ENCODE peak calls at places on chromosome 1, in eight cellular contexts. F is GM03348; N is NCI-H345; E is activated gamma-delta T cell treated with anti-CD3 and anti-CD28 coated beads, Interleukin-2, amount 50 U/mL, for 16 hours; L is AG10803; S is T-helper 1 cell; B is astrocyte of the cerebellum; T is naive thymus-derived CD8-positive, alpha-beta T cell. H is an unnamed sample.

GRCh38 chr1:84504580-84505021 is 1.6 kb upstream of the SPATA1 start:
- DNase-seq in N (no peak), T (no peak), F (peak), L (peak), B (peak), S (no peak), E (no peak), H (no peak)

GRCh38 chr1:201883786-201884185 is 4.9 kb upstream of the SHISA4 start:
- DNase-seq in T (no peak), F (peak), L (peak), S (no peak), B (no peak), E (no peak), N (no peak), H (peak)

GRCh38 chr1:226311376-226311775 is 2.4 kb upstream of the LIN9 start:
- DNase-seq in N (no peak), F (no peak), L (no peak), B (no peak), T (no peak), E (no peak), S (no peak), H (no peak)

GRCh38 chr1:29986986-29987385 is 736.4 kb downstream of the MATN1 start:
- DNase-seq in S (no peak), F (no peak), L (no peak), B (no peak), E (no peak), N (no peak), T (no peak), H (no peak)

GRCh38 chr1:6470132-6471085 is 4.4 kb upstream of the TNFRSF25 start:
- DNase-seq in L (no peak), N (no peak), F (no peak), E (no peak), B (no peak), T (no peak), S (no peak), H (peak)

GRCh38 chr1:28428990-28429520 is 59.5 kb downstream of the PHACTR4 start:
- DNase-seq in T (no peak), F (no peak), L (no peak), E (no peak), B (no peak), N (no peak), S (no peak), H (no peak)

GRCh38 chr1:41670558-41670957 is 186.1 kb upstream of the EDN2 start:
- DNase-seq in F (peak), T (no peak), N (no peak), E (no peak), L (peak), S (no peak), B (peak), H (no peak)

GRCh38 chr1:66384258-66384657 is 149.7 kb upstream of the SGIP1 start:
- DNase-seq in N (no peak), E (no peak), L (no peak), T (no peak), B (no peak), S (no peak), F (no peak), H (no peak)

GRCh38 chr1:160999376-160999775 is 21.6 kb downstream of the F11R start:
- DNase-seq in L (no peak), S (no peak), F (no peak), T (no peak), B (no peak), E (no peak), N (no peak), H (no peak)

GRCh38 chr1:243394610-243395490 is 139.0 kb downstream of the SDCCAG8 start:
- DNase-seq in B (no peak), S (no peak), L (no peak), N (no peak), F (no peak), T (no peak), E (no peak), H (no peak)

GRCh38 chr1:154764181-154764580 is 105.9 kb downstream of the KCNN3 start:
- DNase-seq in B (no peak), T (no peak), F (no peak), S (no peak), N (no peak), E (no peak), L (no peak), H (no peak)

GRCh38 chr1:226624526-226624925 is 76.0 kb downstream of the STUM start:
- DNase-seq in E (no peak), F (peak), B (no peak), S (no peak), T (no peak), L (peak), N (no peak), H (no peak)

GRCh38 chr1:3049905-3050304 is 19.1 kb upstream of the PRDM16 start:
- DNase-seq in B (no peak), T (peak), E (no peak), N (no peak), L (no peak), S (no peak), F (no peak), H (no peak)

GRCh38 chr1:3850857-3851256 is 6.2 kb downstream of the CEP104 start:
- DNase-seq in B (no peak), S (no peak), E (no peak), T (no peak), N (no peak), F (no peak), L (no peak), H (peak)

GRCh38 chr1:30229960-30230359 is 493.4 kb downstream of the MATN1 start:
- DNase-seq in S (no peak), F (no peak), L (no peak), E (no peak), B (no peak), T (no peak), N (no peak), H (no peak)

GRCh38 chr1:58628987-58629598 is 52.0 kb upstream of the TACSTD2 start:
- DNase-seq in E (no peak), F (peak), L (peak), B (no peak), S (no peak), T (no peak), N (no peak), H (no peak)

GRCh38 chr1:30778979-30779293 is 21.4 kb upstream of the LAPTM5 start:
- DNase-seq in E (no peak), T (no peak), N (no peak), S (no peak), L (no peak), F (no peak), B (no peak), H (no peak)

GRCh38 chr1:153341431-153341934 is 7.2 kb downstream of the PGLYRP4 start:
- DNase-seq in L (no peak), N (no peak), F (no peak), T (no peak), B (no peak), E (no peak), S (no peak), H (no peak)

GRCh38 chr1:156149374-156150106 is 3.8 kb upstream of the SEMA4A start:
- DNase-seq in S (no peak), N (no peak), T (no peak), E (no peak), F (no peak), B (no peak), L (no peak), H (no peak)

GRCh38 chr1:186220101-186220500 is 155.0 kb downstream of the TPR start:
- DNase-seq in F (no peak), L (no peak), B (no peak), N (no peak), T (no peak), E (no peak), S (no peak), H (no peak)

GRCh38 chr1:78370356-78370755 is 120.4 kb upstream of the PTGFR start:
- DNase-seq in L (peak), T (no peak), E (no peak), N (no peak), S (no peak), B (peak), F (peak), H (no peak)

GRCh38 chr1:46197551-46198025 is 646 bp downstream of the POMGNT1 start:
- DNase-seq in N (no peak), T (no peak), F (peak), B (no peak), E (no peak), L (peak), S (no peak), H (no peak)

GRCh38 chr1:105204836-105205371 is 1455.2 kb downstream of the AMY1C start:
- DNase-seq in L (no peak), E (no peak), N (no peak), T (no peak), B (no peak), F (no peak), S (no peak), H (no peak)

GRCh38 chr1:241716915-241717651 is 65.0 kb downstream of the WDR64 start:
- DNase-seq in F (no peak), E (no peak), N (no peak), L (peak), T (peak), S (no peak), B (no peak), H (no peak)

GRCh38 chr1:9181176-9181906 is 52.4 kb upstream of the GPR157 start:
- DNase-seq in B (no peak), S (peak), N (no peak), F (peak), E (peak), T (peak), L (peak), H (peak)

GRCh38 chr1:15726508-15726907 is 9.6 kb upstream of the SLC25A34 start:
- DNase-seq in E (no peak), T (no peak), S (no peak), B (no peak), N (no peak), F (no peak), L (no peak), H (no peak)

GRCh38 chr1:25520446-25521061 is 22.9 kb upstream of the LDLRAP1 start:
- DNase-seq in T (peak), E (peak), F (peak), S (peak), L (peak), N (peak), B (peak), H (peak)

GRCh38 chr1:160208179-160209040 is 3.2 kb downstream of the PEA15 start:
- DNase-seq in B (no peak), T (no peak), E (no peak), F (no peak), L (no peak), S (no peak), N (no peak), H (no peak)

GRCh38 chr1:145805057-145805456 is 18.8 kb downstream of the RNF115 start:
- DNase-seq in N (no peak), L (peak), E (no peak), B (peak), T (no peak), S (no peak), F (no peak), H (no peak)